ENCODE peak calls at places on chromosomes 4 and X, in six cellular contexts. One of them, this sample, is unnamed.

GRCh38 chrX:34903316-34903715 is 39.3 kb upstream of the FAM47B start:
- DNase-seq in Right ventricle myocardium superior: no peak
- DNase-seq in fibroblast of lung: no peak
- DNase-seq in OCI-LY7: no peak
- DNase-seq in lower lobe of right lung: no peak
- DNase-seq in BJ: no peak
- DNase-seq in this sample: peak

GRCh38 chr4:113292371-113293042 is 243.1 kb downstream of the ANK2 start:
- DNase-seq in Right ventricle myocardium superior: peak
- DNase-seq in fibroblast of lung: peak
- DNase-seq in BJ: no peak
- DNase-seq in OCI-LY7: no peak
- DNase-seq in lower lobe of right lung: no peak
- DNase-seq in this sample: no peak

GRCh38 chrX:115350696-115351408 is 61.3 kb downstream of the LUZP4 start:
- DNase-seq in fibroblast of lung: no peak
- DNase-seq in lower lobe of right lung: no peak
- DNase-seq in Right ventricle myocardium superior: no peak
- DNase-seq in BJ: no peak
- DNase-seq in OCI-LY7: no peak
- DNase-seq in this sample: peak

GRCh38 chr4:38572798-38573197 is 91.2 kb upstream of the KLF3 start:
- DNase-seq in BJ: no peak
- DNase-seq in lower lobe of right lung: no peak
- DNase-seq in OCI-LY7: no peak
- DNase-seq in Right ventricle myocardium superior: no peak
- DNase-seq in fibroblast of lung: peak
- DNase-seq in this sample: no peak

GRCh38 chr4:117412661-117413060 is 327.3 kb upstream of the TRAM1L1 start:
- DNase-seq in BJ: no peak
- DNase-seq in OCI-LY7: no peak
- DNase-seq in fibroblast of lung: no peak
- DNase-seq in Right ventricle myocardium superior: no peak
- DNase-seq in lower lobe of right lung: no peak
- DNase-seq in this sample: no peak

GRCh38 chr4:54281060-54281781 is 52.1 kb downstream of the PDGFRA start:
- DNase-seq in fibroblast of lung: peak
- DNase-seq in OCI-LY7: no peak
- DNase-seq in Right ventricle myocardium superior: peak
- DNase-seq in lower lobe of right lung: peak
- DNase-seq in BJ: peak
- DNase-seq in this sample: peak

GRCh38 chr4:26034849-26035248 is 120.8 kb downstream of the SMIM20 start:
- DNase-seq in Right ventricle myocardium superior: no peak
- DNase-seq in lower lobe of right lung: no peak
- DNase-seq in OCI-LY7: peak
- DNase-seq in BJ: no peak
- DNase-seq in fibroblast of lung: no peak
- DNase-seq in this sample: no peak

GRCh38 chr4:29046166-29046565 is 1674.0 kb upstream of the PCDH7 start:
- DNase-seq in Right ventricle myocardium superior: no peak
- DNase-seq in BJ: no peak
- DNase-seq in fibroblast of lung: peak
- DNase-seq in OCI-LY7: no peak
- DNase-seq in lower lobe of right lung: no peak
- DNase-seq in this sample: no peak